ENCODE peak calls at places on chromosomes 1 and 21, in five cellular contexts. One of them, this sample, is unnamed.

GRCh38 chr21:43864313-43864805 is 664 bp upstream of the AGPAT3 start:
- DNase-seq in CD8-positive, alpha-beta T cell: no peak
- DNase-seq in type B pancreatic cell: no peak
- DNase-seq in lung: peak; percentile 52
- DNase-seq in heart right ventricle: no peak
- DNase-seq in this sample: no peak

GRCh38 chr1:161330346-161330745 is 16.2 kb downstream of the SDHC start:
- DNase-seq in type B pancreatic cell: no peak
- DNase-seq in lung: no peak
- DNase-seq in CD8-positive, alpha-beta T cell: no peak
- DNase-seq in heart right ventricle: no peak
- DNase-seq in this sample: no peak

GRCh38 chr1:179059185-179059483 is 22.7 kb upstream of the TOR3A start:
- DNase-seq in type B pancreatic cell: no peak
- DNase-seq in heart right ventricle: no peak
- DNase-seq in CD8-positive, alpha-beta T cell: no peak
- DNase-seq in lung: no peak
- DNase-seq in this sample: no peak

GRCh38 chr1:185400057-185400456 is 83.0 kb upstream of the IVNS1ABP start:
- DNase-seq in CD8-positive, alpha-beta T cell: no peak
- DNase-seq in lung: no peak
- DNase-seq in type B pancreatic cell: no peak
- DNase-seq in heart right ventricle: no peak
- DNase-seq in this sample: no peak

GRCh38 chr21:36186506-36187399 is 30.1 kb downstream of the DOP1B start:
- DNase-seq in CD8-positive, alpha-beta T cell: no peak
- DNase-seq in heart right ventricle: peak; percentile 49
- DNase-seq in type B pancreatic cell: no peak
- DNase-seq in lung: no peak
- DNase-seq in this sample: no peak

GRCh38 chr1:30412241-30413110 is 310.9 kb downstream of the MATN1 start:
- DNase-seq in type B pancreatic cell: peak; percentile 66
- DNase-seq in heart right ventricle: no peak
- DNase-seq in CD8-positive, alpha-beta T cell: no peak
- DNase-seq in lung: peak; percentile 22
- DNase-seq in this sample: peak; percentile 75

GRCh38 chr1:10655002-10655401 is 141.4 kb downstream of the CASZ1 start:
- DNase-seq in heart right ventricle: no peak
- DNase-seq in lung: no peak
- DNase-seq in CD8-positive, alpha-beta T cell: no peak
- DNase-seq in type B pancreatic cell: no peak
- DNase-seq in this sample: no peak

GRCh38 chr1:179754031-179754624 is 11.0 kb downstream of the FAM163A start:
- DNase-seq in lung: no peak
- DNase-seq in CD8-positive, alpha-beta T cell: no peak
- DNase-seq in heart right ventricle: no peak
- DNase-seq in type B pancreatic cell: no peak
- DNase-seq in this sample: no peak

GRCh38 chr1:42931108-42931539 is 27.5 kb downstream of the SLC2A1 start:
- DNase-seq in heart right ventricle: no peak
- DNase-seq in lung: peak; percentile 43
- DNase-seq in CD8-positive, alpha-beta T cell: peak; percentile 59
- DNase-seq in type B pancreatic cell: no peak
- DNase-seq in this sample: no peak

GRCh38 chr21:43984905-43985689 is 27.0 kb upstream of the TRAPPC10 start:
- DNase-seq in heart right ventricle: no peak
- DNase-seq in type B pancreatic cell: no peak
- DNase-seq in CD8-positive, alpha-beta T cell: no peak
- DNase-seq in lung: no peak
- DNase-seq in this sample: no peak

GRCh38 chr1:184610872-184611614 is 143.6 kb downstream of the EDEM3 start:
- DNase-seq in type B pancreatic cell: no peak
- DNase-seq in CD8-positive, alpha-beta T cell: no peak
- DNase-seq in lung: no peak
- DNase-seq in heart right ventricle: no peak
- DNase-seq in this sample: no peak

GRCh38 chr1:110243146-110243545 is 33.0 kb downstream of the KCNC4 start:
- DNase-seq in heart right ventricle: no peak
- DNase-seq in type B pancreatic cell: no peak
- DNase-seq in lung: no peak
- DNase-seq in CD8-positive, alpha-beta T cell: no peak
- DNase-seq in this sample: no peak

GRCh38 chr1:19113362-19114092 is 96.5 kb downstream of the UBR4 start:
- DNase-seq in CD8-positive, alpha-beta T cell: peak; percentile 25
- DNase-seq in heart right ventricle: no peak
- DNase-seq in type B pancreatic cell: no peak
- DNase-seq in lung: no peak
- DNase-seq in this sample: no peak

GRCh38 chr1:154081386-154082126 is 73.3 kb downstream of the NUP210L start:
- DNase-seq in type B pancreatic cell: no peak
- DNase-seq in heart right ventricle: no peak
- DNase-seq in lung: no peak
- DNase-seq in CD8-positive, alpha-beta T cell: no peak
- DNase-seq in this sample: no peak

GRCh38 chr1:38297852-38298251 is 251.3 kb upstream of the POU3F1 start:
- DNase-seq in CD8-positive, alpha-beta T cell: no peak
- DNase-seq in type B pancreatic cell: no peak
- DNase-seq in lung: no peak
- DNase-seq in heart right ventricle: no peak
- DNase-seq in this sample: no peak

GRCh38 chr1:241624925-241625324 is 15.2 kb downstream of the CHML start:
- DNase-seq in type B pancreatic cell: no peak
- DNase-seq in lung: no peak
- DNase-seq in heart right ventricle: no peak
- DNase-seq in CD8-positive, alpha-beta T cell: no peak
- DNase-seq in this sample: no peak

GRCh38 chr1:241630005-241630404 is 10.2 kb downstream of the CHML start:
- DNase-seq in lung: no peak
- DNase-seq in heart right ventricle: no peak
- DNase-seq in type B pancreatic cell: no peak
- DNase-seq in CD8-positive, alpha-beta T cell: no peak
- DNase-seq in this sample: no peak

GRCh38 chr1:241630899-241631298 is 9.3 kb downstream of the CHML start:
- DNase-seq in heart right ventricle: no peak
- DNase-seq in lung: no peak
- DNase-seq in type B pancreatic cell: no peak
- DNase-seq in CD8-positive, alpha-beta T cell: no peak
- DNase-seq in this sample: no peak

GRCh38 chr1:241630476-241630875 is 9.7 kb downstream of the CHML start:
- DNase-seq in lung: no peak
- DNase-seq in heart right ventricle: no peak
- DNase-seq in type B pancreatic cell: no peak
- DNase-seq in CD8-positive, alpha-beta T cell: no peak
- DNase-seq in this sample: no peak

DNA sequence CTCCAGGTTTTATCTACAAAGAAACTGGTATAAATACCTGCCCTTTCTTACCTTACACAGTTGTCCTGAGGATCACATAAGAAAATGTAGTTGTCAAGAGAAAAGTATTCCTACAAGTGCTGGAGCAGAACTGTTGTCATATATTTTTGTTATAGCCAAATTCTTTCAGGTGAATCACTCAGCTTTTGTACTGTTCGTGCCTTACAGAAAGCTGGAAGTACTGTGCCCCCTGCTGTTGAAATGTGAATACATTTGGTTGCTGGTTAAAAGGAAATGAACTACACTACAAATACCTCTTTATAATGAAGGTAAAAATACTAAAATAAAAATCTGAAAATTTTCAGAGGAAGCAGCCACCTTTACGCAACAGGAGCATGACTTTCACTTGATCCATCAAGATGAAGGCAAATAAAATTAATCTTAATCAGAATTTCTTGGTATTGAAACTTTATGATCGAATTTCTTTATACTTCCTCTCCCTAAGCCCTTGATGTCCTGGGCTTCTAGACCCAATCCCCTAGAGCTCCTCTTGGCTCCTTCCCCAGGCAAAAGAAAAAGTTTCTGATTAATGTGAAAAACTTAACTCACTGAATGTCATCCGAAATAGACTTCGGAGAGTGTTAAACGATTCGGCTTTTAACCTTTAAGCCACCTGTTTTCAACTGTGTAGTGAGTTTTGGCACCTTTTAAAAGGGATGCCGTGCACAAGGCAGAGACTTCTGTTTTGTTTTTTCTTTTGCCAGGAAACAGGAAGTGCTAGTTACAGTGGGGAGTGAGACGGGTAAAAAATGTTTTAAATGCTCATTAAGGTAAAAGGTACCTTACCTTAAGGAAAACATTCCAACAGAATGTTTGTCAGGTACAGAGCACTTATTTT is 12.5 kb downstream of the CHML start:
- DNase-seq in heart right ventricle: no peak
- DNase-seq in CD8-positive, alpha-beta T cell: peak; percentile 39
- DNase-seq in lung: no peak
- DNase-seq in type B pancreatic cell: no peak
- DNase-seq in this sample: no peak
- TF ChIP-seq CTCF in heart right ventricle: peak; percentile 66
- TF ChIP-seq CTCF in CD8-positive, alpha-beta T cell: peak; percentile 79
- TF ChIP-seq CTCF in lung: peak; percentile 15
- TF ChIP-seq CTCF in type B pancreatic cell: peak; percentile 67
- TF ChIP-seq CTCF in this sample: peak; percentile 67

DNA sequence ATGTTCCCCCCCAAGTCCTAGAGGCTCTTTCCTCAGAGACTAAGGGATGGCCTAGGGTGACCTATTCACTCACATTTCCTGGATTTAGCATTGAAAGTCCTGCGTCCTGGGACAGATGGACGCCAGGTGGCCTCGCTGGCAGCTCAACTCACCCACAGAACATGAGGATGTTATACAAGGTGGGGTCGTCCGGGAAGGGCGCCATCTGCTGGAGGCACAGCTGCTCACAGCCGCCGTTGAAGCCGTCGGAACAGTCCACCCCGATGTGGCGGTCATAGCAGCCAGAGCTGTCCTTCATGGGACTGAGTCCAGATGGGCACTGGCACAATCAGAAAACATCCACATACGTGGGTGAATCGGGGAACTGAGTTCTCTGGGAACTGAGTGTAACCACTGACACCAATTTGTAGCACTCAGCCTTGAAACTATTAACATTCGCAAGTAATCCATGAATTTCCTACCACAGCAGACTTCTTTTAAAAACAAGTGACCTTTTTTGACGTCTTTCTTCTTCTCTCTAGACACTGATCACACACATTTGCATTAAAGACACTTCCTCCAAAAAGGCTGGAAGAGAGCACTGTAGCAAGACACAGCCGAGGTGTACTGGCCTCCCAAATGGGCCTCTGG is 215.4 kb downstream of the ASTN1 start:
- DNase-seq in type B pancreatic cell: peak; percentile 75
- DNase-seq in heart right ventricle: peak; percentile 26
- DNase-seq in lung: peak; percentile 42
- DNase-seq in CD8-positive, alpha-beta T cell: no peak
- DNase-seq in this sample: no peak
- TF ChIP-seq CTCF in type B pancreatic cell: peak; percentile 83
- TF ChIP-seq CTCF in heart right ventricle: peak; percentile 55
- TF ChIP-seq CTCF in lung: no peak
- TF ChIP-seq CTCF in CD8-positive, alpha-beta T cell: no peak
- TF ChIP-seq CTCF in this sample: peak; percentile 18

DNA sequence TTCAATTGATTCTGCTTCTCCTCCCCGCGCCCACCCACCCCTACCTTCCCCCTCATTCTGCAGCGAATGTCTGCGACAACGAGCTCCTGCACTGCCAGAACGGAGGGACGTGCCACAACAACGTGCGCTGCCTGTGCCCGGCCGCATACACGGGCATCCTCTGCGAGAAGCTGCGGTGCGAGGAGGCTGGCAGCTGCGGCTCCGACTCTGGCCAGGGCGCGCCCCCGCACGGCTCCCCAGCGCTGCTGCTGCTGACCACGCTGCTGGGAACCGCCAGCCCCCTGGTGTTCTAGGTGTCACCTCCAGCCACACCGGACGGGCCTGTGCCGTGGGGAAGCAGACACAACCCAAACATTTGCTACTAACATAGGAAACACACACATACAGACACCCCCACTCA is 339.7 kb downstream of the NTNG1 start:
- DNase-seq in CD8-positive, alpha-beta T cell: no peak
- DNase-seq in heart right ventricle: no peak
- DNase-seq in lung: no peak
- DNase-seq in type B pancreatic cell: no peak
- DNase-seq in this sample: no peak
- TF ChIP-seq CTCF in CD8-positive, alpha-beta T cell: no peak
- TF ChIP-seq CTCF in heart right ventricle: no peak
- TF ChIP-seq CTCF in lung: no peak
- TF ChIP-seq CTCF in type B pancreatic cell: no peak
- TF ChIP-seq CTCF in this sample: no peak

GRCh38 chr1:213864007-213864406 is 123.8 kb upstream of the PROX1 start:
- DNase-seq in type B pancreatic cell: no peak
- DNase-seq in lung: no peak
- DNase-seq in heart right ventricle: no peak
- DNase-seq in CD8-positive, alpha-beta T cell: no peak
- DNase-seq in this sample: no peak

GRCh38 chr1:213858581-213858980 is 129.2 kb upstream of the PROX1 start:
- DNase-seq in lung: no peak
- DNase-seq in CD8-positive, alpha-beta T cell: no peak
- DNase-seq in type B pancreatic cell: no peak
- DNase-seq in heart right ventricle: no peak
- DNase-seq in this sample: no peak
- TF ChIP-seq CTCF in lung: no peak
- TF ChIP-seq CTCF in CD8-positive, alpha-beta T cell: no peak
- TF ChIP-seq CTCF in type B pancreatic cell: no peak
- TF ChIP-seq CTCF in heart right ventricle: no peak
- TF ChIP-seq CTCF in this sample: no peak

DNA sequence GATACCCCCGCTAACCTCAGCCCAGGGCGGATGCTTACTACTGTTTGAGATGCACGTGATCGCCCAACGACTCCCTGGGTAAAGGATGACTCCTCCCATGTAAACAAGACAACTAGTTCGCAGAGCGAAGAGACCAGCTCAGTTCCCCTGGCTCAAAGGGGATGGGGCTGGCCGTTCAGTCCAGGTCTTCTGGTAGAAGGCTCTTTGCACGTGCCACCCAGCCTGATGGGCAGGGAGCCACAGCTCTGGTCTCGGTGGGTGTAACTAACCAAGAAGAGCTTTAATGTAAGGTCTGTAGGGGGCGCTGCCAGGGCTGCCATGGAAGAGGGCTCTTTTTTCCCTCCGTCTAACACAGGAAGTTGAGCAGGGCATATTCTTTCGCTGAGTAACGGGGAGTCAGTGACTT is 49.4 kb upstream of the PARP1 start:
- DNase-seq in CD8-positive, alpha-beta T cell: peak; percentile 49
- DNase-seq in lung: no peak
- DNase-seq in type B pancreatic cell: no peak
- DNase-seq in heart right ventricle: no peak
- DNase-seq in this sample: no peak
- TF ChIP-seq CTCF in CD8-positive, alpha-beta T cell: peak; percentile 51
- TF ChIP-seq CTCF in lung: no peak
- TF ChIP-seq CTCF in type B pancreatic cell: peak; percentile 35
- TF ChIP-seq CTCF in heart right ventricle: peak; percentile 26
- TF ChIP-seq CTCF in this sample: no peak

DNA sequence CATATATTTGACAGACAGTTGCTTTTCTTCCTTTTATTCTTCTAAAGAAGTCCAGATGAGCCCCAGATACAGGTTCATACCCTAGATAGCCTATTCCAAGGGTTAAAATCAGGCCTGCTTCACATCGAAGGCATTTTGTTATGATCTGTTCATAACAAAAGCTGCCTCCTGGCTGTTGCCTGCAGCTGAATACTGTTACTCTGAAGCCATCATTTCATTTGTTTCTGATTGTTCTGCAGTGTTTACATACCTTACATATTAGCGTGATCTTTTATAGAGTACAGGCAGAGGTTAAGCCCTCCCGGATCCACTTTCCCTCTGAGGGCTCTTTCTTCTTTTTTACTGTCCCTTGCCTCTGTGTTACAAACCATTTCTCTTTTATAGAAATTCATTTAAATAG is 219.0 kb upstream of the HOOK1 start:
- DNase-seq in type B pancreatic cell: no peak
- DNase-seq in heart right ventricle: no peak
- DNase-seq in lung: no peak
- DNase-seq in CD8-positive, alpha-beta T cell: no peak
- DNase-seq in this sample: no peak
- TF ChIP-seq CTCF in type B pancreatic cell: no peak
- TF ChIP-seq CTCF in heart right ventricle: no peak
- TF ChIP-seq CTCF in lung: no peak
- TF ChIP-seq CTCF in CD8-positive, alpha-beta T cell: no peak
- TF ChIP-seq CTCF in this sample: no peak

This sample was measured in osteocyte.